ENCODE peak calls at places on chromosomes 5 and 9, in four cellular contexts. W is right lobe of liver, U is AG09309, S is hepatocyte. M is an unnamed sample.

GRCh38 chr9:119148855-119149254 is 220.4 kb downstream of the BRINP1 start:
- DNase-seq in S (no peak), W (no peak), U (no peak), M (no peak)

GRCh38 chr9:34086889-34087288 is 38.2 kb upstream of the UBAP2 start:
- DNase-seq in W (no peak), U (no peak), S (no peak), M (no peak)

GRCh38 chr9:135244751-135245221 is 157.3 kb downstream of the OLFM1 start:
- DNase-seq in W (peak), S (no peak), U (no peak), M (no peak)

GRCh38 chr9:83940590-83941303 is 19.5 kb upstream of the KIF27 start:
- DNase-seq in U (no peak), S (no peak), W (no peak), M (no peak)

GRCh38 chr9:123225374-123225813 is 43.0 kb downstream of the STRBP start:
- DNase-seq in S (peak), W (no peak), U (peak), M (no peak)

GRCh38 chr5:157913575-157913974 is 54.6 kb upstream of the CLINT1 start:
- DNase-seq in W (no peak), S (no peak), U (no peak), M (no peak)

GRCh38 chr5:59133801-59134261 is 551.0 kb downstream of the RAB3C start:
- DNase-seq in U (peak), S (peak), W (no peak), M (no peak)

GRCh38 chr9:38311382-38312270 is 80.9 kb upstream of the ALDH1B1 start:
- DNase-seq in W (no peak), S (peak), U (no peak), M (no peak)

GRCh38 chr5:78458843-78459242 is 98.4 kb downstream of the SCAMP1 start:
- DNase-seq in S (no peak), U (no peak), W (no peak), M (no peak)

GRCh38 chr5:66908230-66908629 is 288.4 kb downstream of the CD180 start:
- DNase-seq in U (no peak), W (no peak), S (no peak), M (no peak)

GRCh38 chr5:103582364-103582763 is 19.8 kb upstream of the NUDT12 start:
- DNase-seq in S (peak), W (no peak), U (no peak), M (no peak)

GRCh38 chr9:37292896-37293295 is 129.6 kb upstream of the GRHPR start:
- DNase-seq in W (no peak), S (no peak), U (no peak), M (no peak)

GRCh38 chr9:109865521-109865920 is 85.5 kb downstream of the PALM2AKAP2 start:
- DNase-seq in U (no peak), W (no peak), S (no peak), M (no peak)

GRCh38 chr9:134059188-134059641 is 8.6 kb downstream of the BRD3 start:
- DNase-seq in U (no peak), W (no peak), S (no peak), M (peak)

GRCh38 chr9:117917873-117918272 is 213.7 kb downstream of the TLR4 start:
- DNase-seq in U (no peak), W (no peak), S (no peak), M (no peak)

GRCh38 chr5:143231973-143232812 is 171.3 kb downstream of the NR3C1 start:
- DNase-seq in S (no peak), W (no peak), U (no peak), M (no peak)

GRCh38 chr9:127684576-127684975 is 22.2 kb upstream of the CFAP157 start:
- DNase-seq in U (no peak), W (no peak), S (no peak), M (no peak)

GRCh38 chr5:31378838-31379237 is 153.1 kb downstream of the DROSHA start:
- DNase-seq in W (no peak), S (peak), U (no peak), M (no peak)

GRCh38 chr5:87121315-87122170 is 146.1 kb upstream of the RASA1 start:
- DNase-seq in W (no peak), S (no peak), U (peak), M (no peak)

GRCh38 chr9:126984969-126985368 is 70.4 kb downstream of the RALGPS1 start:
- DNase-seq in W (no peak), U (no peak), S (no peak), M (no peak)

GRCh38 chr5:177524539-177524900 is 7.8 kb upstream of the DDX41 start:
- DNase-seq in U (no peak), S (no peak), W (no peak), M (no peak)

GRCh38 chr5:152309926-152310450 is 95.1 kb downstream of the NMUR2 start:
- DNase-seq in U (no peak), S (no peak), W (no peak), M (no peak)